ENCODE peak calls at places on chromosomes 13 and 19, in eight cellular contexts. J is A172; B is astrocyte of the hippocampus; A is stimulated activated CD8-positive, alpha-beta memory T cell treated with anti-CD3 and anti-CD28 coated beads, Interleukin-2, amount 100 ng/mL, for 1 hour; C is GOT3; H is C1 segment of cervical spinal cord; D is stimulated activated CD4-positive, alpha-beta T cell treated with anti-CD3 and anti-CD28 coated beads, Interleukin-2, amount 100 ng/mL, for 24 hours; L is HS-5. P is an unnamed sample.
A peak's percentile ranks its signal among the peaks of the same experiment; 100 is the strongest.

GRCh38 chr19:38425810-38426466 is at the start of gene RASGRP4:
- DNase-seq in J (no peak), B (no peak), A (no peak), C (no peak), H (no peak), D (peak; percentile 62), L (no peak), P (peak; percentile 50)

GRCh38 chr19:18669524-18669817 is 14.0 kb upstream of the CRTC1 start:
- DNase-seq in J (peak; percentile 45), B (peak; percentile 71), A (no peak), C (no peak), H (no peak), D (no peak), L (no peak), P (no peak)

GRCh38 chr13:26658972-26659371 is 101.5 kb downstream of the WASF3 start:
- DNase-seq in J (no peak), B (no peak), A (no peak), C (no peak), H (no peak), D (no peak), L (no peak), P (no peak)

GRCh38 chr19:36330226-36330625 is 48.8 kb downstream of the ZFP14 start:
- DNase-seq in J (no peak), B (no peak), A (no peak), C (no peak), H (no peak), D (no peak), L (no peak), P (no peak)

GRCh38 chr19:2363419-2363818 is 3.4 kb downstream of the TMPRSS9 start:
- DNase-seq in J (no peak), B (no peak), A (no peak), C (no peak), H (no peak), D (no peak), L (no peak), P (no peak)

GRCh38 chr19:28501979-28502378 is 711.0 kb downstream of the UQCRFS1 start:
- DNase-seq in J (no peak), B (no peak), A (no peak), C (no peak), H (no peak), D (no peak), L (no peak), P (no peak)

GRCh38 chr13:59658027-59658735 is 505.5 kb downstream of the DIAPH3 start:
- DNase-seq in J (no peak), B (no peak), A (no peak), C (no peak), H (no peak), D (no peak), L (no peak), P (no peak)

GRCh38 chr19:8393871-8394250 is 3.7 kb downstream of the RAB11B start:
- DNase-seq in J (no peak), B (no peak), A (no peak), C (no peak), H (peak; percentile 25), D (no peak), L (no peak), P (no peak)

GRCh38 chr19:55225415-55225958 is 3.1 kb downstream of the TMEM86B start:
- DNase-seq in J (no peak), B (no peak), A (no peak), C (no peak), H (no peak), D (no peak), L (no peak), P (no peak)

GRCh38 chr19:10552596-10553053 is 8.9 kb downstream of the ATG4D start:
- DNase-seq in J (peak; percentile 34), B (peak; percentile 29), A (no peak), C (no peak), H (no peak), D (peak; percentile 33), L (no peak), P (no peak)

GRCh38 chr13:52461265-52461664 is 6.0 kb downstream of the CKAP2 start:
- DNase-seq in J (no peak), B (no peak), A (no peak), C (no peak), H (no peak), D (no peak), L (no peak), P (no peak)

GRCh38 chr13:21150013-21150412 is 26.3 kb downstream of the SKA3 start:
- DNase-seq in J (no peak), B (no peak), A (no peak), C (no peak), H (no peak), D (no peak), L (no peak), P (no peak)

GRCh38 chr19:10431254-10431942 is 11.1 kb downstream of the PDE4A start:
- DNase-seq in J (no peak), B (no peak), A (no peak), C (no peak), H (no peak), D (peak; percentile 36), L (no peak), P (peak; percentile 73)

GRCh38 chr19:18999896-19000620 is 33.3 kb downstream of the SUGP2 start:
- DNase-seq in J (no peak), B (peak; percentile 39), A (no peak), C (no peak), H (no peak), D (no peak), L (no peak), P (no peak)

GRCh38 chr19:2478324-2478755 is 2.4 kb downstream of the GADD45B start:
- DNase-seq in J (peak; percentile 63), B (peak; percentile 70), A (no peak), C (no peak), H (no peak), D (peak; percentile 57), L (no peak), P (no peak)

GRCh38 chr13:23718916-23719470 is 148.8 kb downstream of the TNFRSF19 start:
- DNase-seq in J (no peak), B (no peak), A (no peak), C (no peak), H (no peak), D (no peak), L (no peak), P (no peak)

GRCh38 chr13:110991991-110992508 is 77.2 kb upstream of the ANKRD10 start:
- DNase-seq in J (no peak), B (no peak), A (no peak), C (no peak), H (no peak), D (no peak), L (no peak), P (no peak)

GRCh38 chr13:23159587-23160240 is 21.1 kb upstream of the SGCG start:
- DNase-seq in J (no peak), B (peak; percentile 32), A (no peak), C (no peak), H (no peak), D (no peak), L (no peak), P (no peak)

GRCh38 chr19:40613669-40614594 is 12.8 kb downstream of the LTBP4 start:
- DNase-seq in J (no peak), B (peak; percentile 74), A (peak; percentile 57), C (peak; percentile 66), H (no peak), D (peak; percentile 91), L (no peak), P (peak; percentile 88)

GRCh38 chr13:28459911-28460310 is 35.0 kb downstream of the FLT1 start:
- DNase-seq in J (no peak), B (no peak), A (no peak), C (no peak), H (no peak), D (no peak), L (no peak), P (no peak)

GRCh38 chr13:106415427-106415826 is 120.0 kb downstream of the EFNB2 start:
- DNase-seq in J (no peak), B (no peak), A (no peak), C (no peak), H (no peak), D (no peak), L (no peak), P (no peak)

GRCh38 chr19:57233207-57233606 is 2.4 kb downstream of the AURKC start:
- DNase-seq in J (no peak), B (no peak), A (no peak), C (no peak), H (no peak), D (no peak), L (no peak), P (no peak)

GRCh38 chr19:46321653-46322052 is 24.8 kb downstream of the HIF3A start:
- DNase-seq in J (no peak), B (no peak), A (no peak), C (no peak), H (no peak), D (no peak), L (no peak), P (no peak)

GRCh38 chr13:47258384-47258783 is 361.5 kb upstream of the HTR2A start:
- DNase-seq in J (no peak), B (no peak), A (no peak), C (no peak), H (no peak), D (no peak), L (no peak), P (no peak)

GRCh38 chr13:70237131-70237530 is 128.9 kb upstream of the KLHL1 start:
- DNase-seq in J (peak; percentile 21), B (peak; percentile 15), A (no peak), C (no peak), H (no peak), D (no peak), L (no peak), P (no peak)

GRCh38 chr13:49908637-49909036 is 27.5 kb downstream of the SPRYD7 start:
- DNase-seq in J (no peak), B (no peak), A (no peak), C (no peak), H (no peak), D (no peak), L (no peak), P (no peak)

GRCh38 chr13:76677047-76677446 is 209.2 kb downstream of the KCTD12 start:
- DNase-seq in J (no peak), B (peak; percentile 56), A (no peak), C (no peak), H (no peak), D (no peak), L (no peak), P (no peak)

GRCh38 chr13:113559061-113559460 is 25.5 kb upstream of the TFDP1 start:
- DNase-seq in J (no peak), B (no peak), A (no peak), C (no peak), H (no peak), D (no peak), L (no peak), P (no peak)

GRCh38 chr19:6718741-6719539 is 1.5 kb downstream of the C3 start:
- DNase-seq in J (no peak), B (no peak), A (no peak), C (no peak), H (no peak), D (peak; percentile 36), L (no peak), P (no peak)

GRCh38 chr19:50331187-50332013 is 2.2 kb upstream of the KCNC3 start:
- DNase-seq in J (no peak), B (no peak), A (no peak), C (no peak), H (no peak), D (no peak), L (no peak), P (peak; percentile 38)